ENCODE peak calls at places on chromosomes 3 and 15, in nine cellular contexts. E, D, O, B, Y, Z, M, G and U are unnamed samples.

GRCh38 chr15:70323111-70323851 is 225.6 kb upstream of the TLE3 start:
- DNase-seq in E (no peak), D (no peak), O (no peak), B (peak), Y (peak), Z (peak), M (no peak), G (no peak), U (no peak)

GRCh38 chr3:172034786-172035685 is 4.3 kb upstream of the FNDC3B start:
- DNase-seq in E (no peak), D (no peak), O (peak), B (no peak), Y (no peak), Z (peak), M (no peak), G (no peak), U (no peak)

GRCh38 chr3:156431334-156432121 is 123.4 kb downstream of the SSR3 start:
- DNase-seq in E (no peak), D (no peak), O (no peak), B (no peak), Y (no peak), Z (no peak), M (no peak), G (no peak), U (no peak)

GRCh38 chr15:39426552-39427532 is 154.0 kb upstream of the THBS1 start:
- DNase-seq in E (no peak), D (peak), O (peak), B (peak), Y (peak), Z (peak), M (peak), G (peak), U (peak)

GRCh38 chr3:44513513-44513912 is 36.0 kb upstream of the ZNF445 start:
- DNase-seq in E (no peak), D (no peak), O (no peak), B (no peak), Y (no peak), Z (no peak), M (no peak), G (no peak), U (no peak)

GRCh38 chr15:44066211-44066827 is 128.8 kb downstream of the FRMD5 start:
- DNase-seq in E (peak), D (no peak), O (peak), B (peak), Y (no peak), Z (peak), M (peak), G (peak), U (peak)

GRCh38 chr3:15882577-15882976 is 84.8 kb upstream of the ANKRD28 start:
- DNase-seq in E (no peak), D (no peak), O (no peak), B (no peak), Y (no peak), Z (no peak), M (no peak), G (no peak), U (no peak)

GRCh38 chr3:70774641-70775040 is 462.2 kb upstream of the MDFIC2 start:
- DNase-seq in E (no peak), D (no peak), O (no peak), B (no peak), Y (no peak), Z (peak), M (no peak), G (no peak), U (no peak)

GRCh38 chr15:43268111-43269105 is 1.7 kb upstream of the TGM5 start:
- DNase-seq in E (peak), D (no peak), O (no peak), B (peak), Y (no peak), Z (peak), M (no peak), G (peak), U (no peak)

GRCh38 chr3:176927985-176928931 is 269.0 kb downstream of the TBL1XR1 start:
- DNase-seq in E (no peak), D (no peak), O (no peak), B (no peak), Y (no peak), Z (no peak), M (no peak), G (no peak), U (no peak)

GRCh38 chr15:95538693-95539092 is 791.8 kb upstream of the NR2F2 start:
- DNase-seq in E (no peak), D (no peak), O (no peak), B (no peak), Y (no peak), Z (no peak), M (no peak), G (no peak), U (no peak)

GRCh38 chr3:104819333-104819732 is 547.4 kb upstream of the ALCAM start:
- DNase-seq in E (no peak), D (no peak), O (no peak), B (no peak), Y (no peak), Z (no peak), M (no peak), G (no peak), U (no peak)

GRCh38 chr3:129314757-129315385 is 36.2 kb downstream of the HMCES start:
- DNase-seq in E (peak), D (no peak), O (peak), B (peak), Y (peak), Z (peak), M (peak), G (peak), U (peak)

GRCh38 chr3:83821526-83821925 is 1137.3 kb upstream of the CADM2 start:
- DNase-seq in E (no peak), D (no peak), O (no peak), B (no peak), Y (no peak), Z (no peak), M (no peak), G (no peak), U (no peak)

GRCh38 chr3:105714459-105714858 is 154.4 kb downstream of the CBLB start:
- DNase-seq in E (no peak), D (no peak), O (no peak), B (no peak), Y (no peak), Z (no peak), M (no peak), G (no peak), U (no peak)